ENCODE peak calls at places on chromosomes 5 and 9, in four cellular contexts. N is ascending aorta, B is Karpas-422, Z is cardiac muscle cell. D is an unnamed sample.

GRCh38 chr5:168962323-168962722 is 338.6 kb downstream of the SLIT3 start:
- DNase-seq in Z (no peak), B (no peak), N (no peak), D (no peak)

GRCh38 chr9:114139061-114139460 is 16.3 kb upstream of the COL27A1 start:
- DNase-seq in N (no peak), B (no peak), Z (no peak), D (no peak)

GRCh38 chr9:122219856-122220672 is 8.7 kb downstream of the LHX6 start:
- DNase-seq in N (no peak), Z (peak), B (no peak), D (no peak)

GRCh38 chr9:71685394-71685793 is 82.9 kb downstream of the CEMIP2 start:
- DNase-seq in N (no peak), Z (no peak), B (no peak), D (no peak)

GRCh38 chr5:102453716-102454115 is 45.1 kb downstream of the SLCO6A1 start:
- DNase-seq in B (no peak), N (no peak), Z (no peak), D (no peak)

GRCh38 chr5:60248900-60249299 is 355.4 kb upstream of the PDE4D start:
- DNase-seq in N (no peak), Z (no peak), B (peak), D (peak)

GRCh38 chr5:143031781-143032724 is 261.9 kb downstream of the ARHGAP26 start:
- DNase-seq in N (no peak), Z (no peak), B (no peak), D (no peak)

GRCh38 chr5:87169300-87169991 is 98.2 kb upstream of the RASA1 start:
- DNase-seq in N (no peak), Z (no peak), B (no peak), D (no peak)

GRCh38 chr5:124735169-124735858 is 11.1 kb downstream of the ZNF608 start:
- DNase-seq in Z (peak), N (no peak), B (no peak), D (no peak)

GRCh38 chr5:91443761-91444467 is 60.8 kb upstream of the ARRDC3 start:
- DNase-seq in Z (no peak), B (no peak), N (no peak), D (no peak)

GRCh38 chr5:76202182-76202581 is 119.0 kb downstream of the SV2C start:
- DNase-seq in Z (no peak), B (no peak), N (no peak), D (no peak)

GRCh38 chr9:125538092-125538473 is 168.9 kb downstream of the MAPKAP1 start:
- DNase-seq in N (no peak), B (no peak), Z (no peak), D (no peak)

GRCh38 chr5:101425345-101425744 is 522.3 kb upstream of the ST8SIA4 start:
- DNase-seq in Z (no peak), B (no peak), N (no peak), D (no peak)

GRCh38 chr5:39570418-39571027 is 145.7 kb upstream of the DAB2 start:
- DNase-seq in B (peak), Z (peak), N (no peak), D (no peak)

GRCh38 chr9:89247431-89248370 is 63.3 kb upstream of the CKS2 start:
- DNase-seq in N (no peak), Z (no peak), B (no peak), D (no peak)

GRCh38 chr9:85237478-85237877 is 504.3 kb downstream of the AGTPBP1 start:
- DNase-seq in N (no peak), Z (no peak), B (no peak), D (no peak)

GRCh38 chr9:21616082-21616778 is 134.1 kb upstream of the IFNE start:
- DNase-seq in N (no peak), B (no peak), Z (no peak), D (no peak)

GRCh38 chr9:34515959-34516358 is 6.8 kb downstream of the ENHO start:
- DNase-seq in N (no peak), Z (no peak), B (no peak), D (no peak)

GRCh38 chr9:35519697-35520403 is 29.9 kb downstream of the RUSC2 start:
- DNase-seq in B (no peak), Z (no peak), N (no peak), D (no peak)

GRCh38 chr9:131179561-131180219 is 54.3 kb downstream of the NUP214 start:
- DNase-seq in B (peak), Z (no peak), N (no peak), D (no peak)
- H3K27ac ChIP-seq in B (peak), Z (peak), N (no peak), D (no peak)

DNA sequence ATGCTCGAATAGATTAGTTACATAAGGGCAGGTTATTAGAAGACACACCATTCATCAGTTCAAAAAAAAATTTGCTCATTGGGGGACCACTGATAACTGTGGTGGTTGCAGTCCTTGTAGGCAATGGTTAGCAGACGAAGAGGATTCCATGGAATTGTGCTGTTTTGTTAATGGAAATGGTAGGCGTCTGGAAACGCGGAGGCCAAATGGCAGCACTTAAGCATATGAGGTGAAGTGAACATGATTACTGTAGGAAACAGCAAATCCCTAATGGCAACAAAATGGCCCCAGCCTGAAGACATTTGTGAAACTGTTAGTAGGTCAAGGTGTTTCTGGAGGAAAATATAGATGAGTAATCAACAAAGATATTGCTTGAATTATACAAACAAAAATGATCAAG is 535.4 kb upstream of the PTPRD start:
- DNase-seq in Z (no peak), N (no peak), B (no peak), D (no peak)
- H3K27ac ChIP-seq in Z (no peak), N (no peak), B (no peak), D (no peak)

GRCh38 chr9:137083418-137084004 is 3.3 kb upstream of the MAN1B1 start:
- DNase-seq in N (no peak), Z (no peak), B (peak), D (no peak)

GRCh38 chr9:137084526-137084925 is 2.3 kb upstream of the MAN1B1 start:
- DNase-seq in N (no peak), Z (no peak), B (no peak), D (no peak)

GRCh38 chr9:137080260-137081122 is 3.2 kb downstream of the UAP1L1 start:
- DNase-seq in Z (no peak), B (no peak), N (no peak), D (no peak)

GRCh38 chr9:137082222-137082924 is 4.4 kb upstream of the MAN1B1 start:
- DNase-seq in B (no peak), N (no peak), Z (no peak), D (no peak)

DNA sequence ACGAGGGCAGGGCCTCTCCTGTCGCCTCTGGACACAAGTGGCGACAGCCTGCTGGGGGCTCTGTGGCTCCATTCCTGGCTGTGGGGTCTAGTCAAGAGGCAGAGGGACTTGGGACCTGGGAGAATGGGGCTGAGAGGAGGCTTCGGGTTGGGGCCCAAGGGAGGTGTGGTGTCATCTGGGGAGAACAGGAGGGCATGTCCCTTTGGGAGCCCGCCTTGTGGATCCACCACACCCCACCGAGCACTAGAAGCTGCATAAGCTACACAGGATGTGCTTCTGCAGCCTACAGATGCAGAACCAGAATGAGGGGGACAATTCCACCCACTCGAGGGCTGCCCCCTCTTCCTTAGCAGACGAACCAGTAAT is 3.9 kb upstream of the MAN1B1 start:
- DNase-seq in N (no peak), B (peak), Z (no peak), D (no peak)
- H3K27ac ChIP-seq in N (peak), B (peak), Z (no peak), D (no peak)

GRCh38 chr5:61673007-61673735 is 341.1 kb downstream of the ZSWIM6 start:
- DNase-seq in Z (no peak), N (no peak), B (no peak), D (no peak)
- H3K27ac ChIP-seq in Z (no peak), N (no peak), B (no peak), D (peak)

DNA sequence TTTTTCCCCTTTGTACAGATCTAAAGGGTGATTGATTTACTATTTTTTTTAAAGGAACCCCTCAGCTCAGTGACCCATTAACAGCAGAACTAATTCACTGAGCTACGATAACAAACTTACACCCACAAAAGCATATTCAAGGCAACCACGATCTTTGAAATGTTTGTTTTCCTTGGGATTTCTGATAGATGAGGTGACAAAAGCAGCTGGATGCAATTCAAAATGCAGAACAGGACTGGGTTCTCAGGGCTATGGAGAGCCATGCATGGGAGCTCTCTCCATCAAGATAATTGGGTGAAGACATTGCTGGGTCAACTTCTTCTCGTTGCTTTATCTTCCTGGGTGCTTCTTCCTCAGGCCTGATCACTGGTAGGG is 60.1 kb downstream of the PAPPA start:
- DNase-seq in Z (no peak), B (no peak), N (no peak), D (no peak)
- H3K27ac ChIP-seq in Z (no peak), B (no peak), N (no peak), D (no peak)

GRCh38 chr5:127353761-127354160 is 63.2 kb downstream of the MEGF10 start:
- DNase-seq in B (no peak), Z (no peak), N (no peak), D (no peak)
- H3K27ac ChIP-seq in B (no peak), Z (no peak), N (no peak), D (peak)

DNA sequence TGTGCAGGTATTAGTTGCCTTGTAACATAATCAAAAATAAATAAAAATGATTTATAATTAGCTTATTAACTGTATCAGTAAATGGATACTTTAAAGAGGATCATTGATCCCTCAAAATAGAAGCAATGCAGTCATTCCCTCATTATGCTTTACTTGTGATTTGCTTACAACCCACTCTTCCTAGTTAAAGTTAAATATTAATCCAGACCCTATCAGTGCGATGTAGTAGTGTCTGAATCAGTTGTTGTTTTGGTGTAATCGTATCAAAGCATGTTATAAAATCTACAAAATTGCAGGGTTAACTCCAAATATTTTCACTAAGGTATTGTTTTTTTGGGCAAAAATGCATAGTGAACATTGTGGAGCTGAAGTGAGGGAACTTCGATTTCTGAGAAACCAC is 17.6 kb downstream of the TENT4A start:
- DNase-seq in Z (no peak), N (no peak), B (no peak), D (no peak)
- H3K27ac ChIP-seq in Z (no peak), N (no peak), B (no peak), D (no peak)

GRCh38 chr5:56587381-56588124 is 227.8 kb upstream of the MAP3K1 start:
- DNase-seq in N (no peak), B (no peak), Z (no peak), D (no peak)

GRCh38 chr5:56589486-56589870 is 225.9 kb upstream of the MAP3K1 start:
- DNase-seq in Z (no peak), N (no peak), B (no peak), D (no peak)

GRCh38 chr5:56588125-56588516 is 227.2 kb upstream of the MAP3K1 start:
- DNase-seq in Z (no peak), N (no peak), B (no peak), D (no peak)

GRCh38 chr5:56591081-56591480 is 224.3 kb upstream of the MAP3K1 start:
- DNase-seq in Z (no peak), B (no peak), N (no peak), D (no peak)

GRCh38 chr5:56588636-56589485 is 226.5 kb upstream of the MAP3K1 start:
- DNase-seq in B (peak), N (no peak), Z (no peak), D (no peak)
- H3K27ac ChIP-seq in B (no peak), N (no peak), Z (no peak), D (no peak)

DNA sequence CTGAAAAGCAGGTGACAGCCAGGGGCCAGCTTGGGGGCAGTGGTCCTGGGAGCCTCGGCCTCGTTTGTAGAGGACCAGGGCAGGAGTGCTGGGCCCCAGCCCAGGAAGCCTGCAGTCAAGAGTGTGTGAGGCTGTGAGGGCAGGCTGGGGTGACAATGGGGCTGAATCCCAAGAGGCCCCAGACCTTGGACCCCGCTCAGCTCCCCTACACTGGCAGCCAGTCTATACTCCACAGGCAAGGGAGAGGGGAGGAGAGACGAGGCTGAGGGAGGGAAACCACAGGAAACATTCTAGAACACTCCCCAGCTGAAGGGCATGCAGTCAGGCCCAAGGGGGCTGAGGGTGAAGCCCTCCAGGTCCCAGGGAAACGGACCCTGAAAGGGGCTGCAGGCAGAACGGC is 2.7 kb upstream of the INPP5E start:
- DNase-seq in N (no peak), B (no peak), Z (no peak), D (no peak)
- H3K27ac ChIP-seq in N (no peak), B (no peak), Z (no peak), D (no peak)

DNA sequence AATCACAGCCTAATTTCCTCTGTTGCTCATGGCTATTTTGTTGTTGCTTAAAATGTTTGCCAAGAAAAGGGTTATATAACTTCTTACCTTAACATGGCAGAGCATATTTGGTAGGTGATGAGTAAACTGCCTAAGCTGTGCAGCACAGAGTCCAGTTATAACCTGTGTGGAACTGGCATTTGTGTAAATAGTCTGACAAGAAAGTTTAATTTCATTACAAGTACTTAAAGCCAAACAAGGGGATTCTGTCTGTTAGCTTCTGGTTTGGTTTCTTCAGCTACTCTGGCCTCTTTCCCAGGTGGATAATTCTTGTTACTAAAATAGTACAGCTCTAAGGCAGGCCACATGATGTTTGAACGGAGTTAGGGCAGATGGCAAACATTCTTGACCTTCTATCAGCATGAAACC is 72.2 kb downstream of the PTCD2 start:
- DNase-seq in N (no peak), Z (peak), B (no peak), D (no peak)
- H3K27ac ChIP-seq in N (peak), Z (peak), B (no peak), D (no peak)